ENCODE peak calls at places on chromosomes 7 and 10, in four cellular contexts. K is neural progenitor cell, J is tibial nerve, T is mucosa of descending colon. F is an unnamed sample.

GRCh38 chr10:118300266-118300665 is 41.9 kb downstream of the FAM204A start:
- DNase-seq in J (no peak), T (no peak), K (no peak), F (no peak)

GRCh38 chr10:71933651-71934050 is 30.5 kb upstream of the CHST3 start:
- DNase-seq in T (no peak), J (no peak), K (no peak), F (no peak)

GRCh38 chr10:61733358-61733940 is 70.7 kb downstream of the CABCOCO1 start:
- DNase-seq in K (peak; percentile 61), T (peak; percentile 59), J (no peak), F (no peak)

GRCh38 chr10:583433-583832 is 106.0 kb downstream of the DIP2C start:
- DNase-seq in T (no peak), K (no peak), J (no peak), F (no peak)

GRCh38 chr7:2353650-2354172 is 916 bp upstream of the EIF3B start:
- DNase-seq in T (peak; percentile 90), J (peak; percentile 85), K (peak; percentile 93), F (peak; percentile 90)

GRCh38 chr10:385571-386300 is 250.5 kb downstream of the ZMYND11 start:
- DNase-seq in T (no peak), K (no peak), J (no peak), F (no peak)

GRCh38 chr7:7798510-7798909 is 80.1 kb upstream of the RPA3 start:
- DNase-seq in T (no peak), J (no peak), K (no peak), F (no peak)

GRCh38 chr10:97532935-97533671 is 34.4 kb downstream of the UBTD1 start:
- DNase-seq in K (peak; percentile 33), J (no peak), T (no peak), F (no peak)

GRCh38 chr7:25187932-25188331 is 40.4 kb downstream of the NPVF start:
- DNase-seq in J (no peak), K (no peak), T (no peak), F (no peak)

GRCh38 chr7:85734823-85735222 is 548.0 kb upstream of the SEMA3D start:
- DNase-seq in T (no peak), K (no peak), J (no peak), F (no peak)

GRCh38 chr7:132575336-132575986 is 809 bp downstream of the PLXNA4 start:
- DNase-seq in K (peak; percentile 82), T (peak; percentile 21), J (peak; percentile 27), F (no peak)

GRCh38 chr7:50679218-50680007 is 103.3 kb downstream of the GRB10 start:
- DNase-seq in K (peak; percentile 31), J (no peak), T (no peak), F (no peak)

GRCh38 chr10:52488606-52489485 is 174.8 kb downstream of the DKK1 start:
- DNase-seq in K (peak; percentile 41), J (no peak), T (peak; percentile 26), F (no peak)

GRCh38 chr10:93758911-93759410 is 1.2 kb downstream of the LGI1 start:
- DNase-seq in J (no peak), T (no peak), K (no peak), F (no peak)

DNA sequence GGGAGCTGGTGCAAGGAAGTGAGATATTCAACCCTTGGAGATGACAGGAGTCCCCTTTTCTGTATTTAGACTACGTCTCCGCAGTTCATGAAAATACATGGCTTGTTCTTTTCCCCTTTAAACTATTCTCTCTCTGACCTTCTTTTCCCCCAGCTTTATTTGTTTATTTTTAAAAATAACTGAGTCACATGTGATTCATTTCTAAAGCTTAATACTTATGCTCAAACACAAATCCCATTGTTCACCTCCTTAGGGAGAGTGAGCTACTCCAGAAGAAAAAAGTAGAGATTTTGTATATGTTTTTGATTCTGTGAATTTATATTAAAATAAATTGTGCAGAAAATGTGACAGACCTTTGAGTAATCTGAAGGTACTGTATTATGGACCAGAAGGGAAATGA is 35.9 kb upstream of the FZD1 start:
- DNase-seq in T (no peak), K (no peak), J (no peak), F (no peak)
- H3K4me3 ChIP-seq in T (no peak overlapping the region), K (no peak overlapping the region), J (no peak overlapping the region), F (no peak overlapping the region)

DNA sequence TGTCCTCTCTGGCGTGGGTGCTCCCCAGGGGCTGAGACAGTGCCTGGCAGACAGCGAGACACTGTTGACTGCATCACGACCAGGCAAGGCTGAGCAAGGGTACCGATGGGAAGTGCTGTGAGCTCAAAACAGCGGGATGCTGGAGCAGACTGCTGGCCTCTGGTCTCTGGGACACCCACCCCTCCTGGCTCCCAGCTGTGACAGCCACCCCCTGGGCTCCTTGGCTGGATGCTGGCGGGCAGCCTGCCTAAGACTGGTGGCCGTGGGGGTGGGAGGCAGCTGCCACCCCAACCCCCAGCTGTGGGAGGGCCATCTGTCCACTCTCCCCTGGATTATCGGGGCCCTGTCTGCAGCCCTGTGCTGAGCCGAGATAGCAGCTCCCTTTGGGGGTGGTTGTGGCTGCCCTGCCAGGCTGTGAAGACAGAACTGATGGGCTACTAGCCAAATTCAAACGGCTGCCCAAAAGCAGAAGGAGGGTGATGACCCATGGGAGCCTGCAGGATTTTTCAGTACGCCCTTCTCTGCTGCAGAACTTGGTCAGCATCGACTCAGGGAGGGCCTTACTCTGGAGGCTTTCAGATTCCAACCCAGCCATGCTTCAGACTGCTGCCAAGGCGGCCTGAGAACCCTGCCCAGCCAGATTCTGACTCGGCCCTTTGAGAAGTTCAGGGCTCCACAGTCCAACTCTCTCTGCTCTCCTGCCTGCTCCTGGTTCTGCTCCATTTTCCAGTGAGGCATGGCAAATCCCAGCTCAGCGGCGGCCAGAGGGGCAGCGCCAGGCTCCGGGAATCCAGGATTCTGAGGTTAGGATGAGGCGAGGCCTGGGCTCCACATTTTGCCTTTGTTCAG is 125.3 kb downstream of the NEURL1 start:
- DNase-seq in K (no peak), J (peak; percentile 70), T (peak; percentile 51), F (peak; percentile 50)
- H3K4me1 ChIP-seq in K (no peaks in the 10 kb centered on the region), J (peaks cover 91% of the 10 kb centered on the region), T (peaks cover 2% of the 10 kb centered on the region), F (peaks cover 21% of the 10 kb centered on the region)

GRCh38 chr7:120993011-120993574 is 4.6 kb downstream of the CPED1 start:
- DNase-seq in J (no peak), T (no peak), K (no peak), F (no peak)
- H3K4me3 ChIP-seq in J (no peak overlapping the region), T (no peak overlapping the region), K (no peak overlapping the region), F (no peak overlapping the region)

DNA sequence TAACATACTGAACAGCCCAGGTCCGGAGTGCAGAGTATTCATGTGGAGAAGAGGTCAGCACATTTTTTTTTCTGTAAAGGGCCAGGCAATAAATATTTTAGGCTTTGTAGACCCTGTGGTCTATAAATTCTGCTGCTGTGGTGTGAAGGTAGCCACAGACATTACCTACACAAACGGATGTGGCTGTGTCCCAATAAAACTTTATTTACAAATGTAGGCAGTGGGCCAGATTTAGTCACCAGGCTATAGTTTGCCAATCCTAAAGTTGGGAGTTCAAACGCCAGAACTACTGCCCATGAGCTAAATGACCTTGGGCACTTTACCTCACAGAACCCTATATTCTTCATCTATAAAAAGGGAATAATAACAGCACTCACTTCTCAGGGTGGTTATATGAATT is 13.4 kb downstream of the FAM53B start:
- DNase-seq in K (no peak), T (no peak), J (no peak), F (no peak)
- H3K4me1 ChIP-seq in K (no peaks in the 10 kb centered on the region), T (peaks cover 85% of the 10 kb centered on the region), J (peaks cover 90% of the 10 kb centered on the region), F (peaks cover 29% of the 10 kb centered on the region)

DNA sequence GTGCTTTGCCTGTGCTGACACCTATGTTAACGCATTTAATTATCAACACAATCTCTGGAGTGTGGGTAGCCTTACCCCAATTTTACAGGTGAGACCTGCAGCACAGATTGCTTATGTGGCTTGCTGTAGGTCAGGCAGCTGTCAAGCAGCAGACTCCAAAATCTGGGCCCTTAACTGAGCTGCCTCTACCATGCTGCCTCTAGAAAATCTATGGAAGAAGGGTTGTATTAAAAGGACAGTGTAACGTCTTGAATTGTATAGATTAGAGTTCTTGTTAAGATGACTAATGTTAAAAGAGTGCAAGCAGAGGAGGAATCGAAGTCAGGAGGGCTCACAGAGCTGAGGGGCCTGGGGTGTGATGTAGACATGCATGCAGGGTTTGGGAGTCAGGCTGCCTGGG is 1.2 kb upstream of the PON3 start:
- DNase-seq in T (no peak), K (no peak), J (no peak), F (no peak)
- H3K4me3 ChIP-seq in T (no peak overlapping the region), K (no peak overlapping the region), J (no peak overlapping the region), F (peak overlapping the region; percentile 40)

F was measured in left lung.